ENCODE peak calls at places on chromosomes 1 and 21, in four cellular contexts. One of them, this sample, is unnamed.
A peak's percentile ranks its signal among the peaks of the same experiment; 100 is the strongest.

GRCh38 chr1:80535446-80535845 is 1265.3 kb upstream of the ADGRL2 start:
- DNase-seq in brain microvascular endothelial cell: no peak
- DNase-seq in heart left ventricle: no peak
- DNase-seq in HFF-Myc: no peak
- DNase-seq in this sample: peak; percentile 77

GRCh38 chr21:14900611-14901010 is 164.2 kb downstream of the NRIP1 start:
- DNase-seq in heart left ventricle: no peak
- DNase-seq in HFF-Myc: no peak
- DNase-seq in brain microvascular endothelial cell: peak; percentile 34
- DNase-seq in this sample: no peak

GRCh38 chr1:10671551-10672375 is 124.7 kb downstream of the CASZ1 start:
- DNase-seq in brain microvascular endothelial cell: no peak
- DNase-seq in HFF-Myc: no peak
- DNase-seq in heart left ventricle: no peak
- DNase-seq in this sample: no peak

GRCh38 chr1:76381450-76382108 is 307.0 kb downstream of the ST6GALNAC3 start:
- DNase-seq in brain microvascular endothelial cell: no peak
- DNase-seq in HFF-Myc: no peak
- DNase-seq in heart left ventricle: no peak
- DNase-seq in this sample: no peak

GRCh38 chr1:171753685-171754380 is 12.0 kb upstream of the VAMP4 start:
- DNase-seq in HFF-Myc: no peak
- DNase-seq in brain microvascular endothelial cell: no peak
- DNase-seq in heart left ventricle: no peak
- DNase-seq in this sample: no peak

GRCh38 chr21:27502801-27503200 is 535.9 kb upstream of the ADAMTS5 start:
- DNase-seq in HFF-Myc: no peak
- DNase-seq in heart left ventricle: no peak
- DNase-seq in brain microvascular endothelial cell: no peak
- DNase-seq in this sample: no peak

GRCh38 chr1:227542153-227543120 is 20.9 kb upstream of the ZNF678 start:
- DNase-seq in heart left ventricle: peak; percentile 94
- DNase-seq in brain microvascular endothelial cell: peak; percentile 39
- DNase-seq in HFF-Myc: peak; percentile 39
- DNase-seq in this sample: no peak

GRCh38 chr21:42341776-42342542 is 8.8 kb downstream of the TFF2 start:
- DNase-seq in heart left ventricle: no peak
- DNase-seq in HFF-Myc: no peak
- DNase-seq in brain microvascular endothelial cell: no peak
- DNase-seq in this sample: no peak

GRCh38 chr21:19463966-19464365 is 1060.4 kb upstream of the TMPRSS15 start:
- DNase-seq in heart left ventricle: no peak
- DNase-seq in brain microvascular endothelial cell: no peak
- DNase-seq in HFF-Myc: no peak
- DNase-seq in this sample: no peak

GRCh38 chr1:30372792-30373433 is 350.5 kb downstream of the MATN1 start:
- DNase-seq in heart left ventricle: no peak
- DNase-seq in HFF-Myc: no peak
- DNase-seq in brain microvascular endothelial cell: no peak
- DNase-seq in this sample: no peak

GRCh38 chr1:54577612-54578011 is 29.6 kb downstream of the ACOT11 start:
- DNase-seq in HFF-Myc: no peak
- DNase-seq in heart left ventricle: peak; percentile 94
- DNase-seq in brain microvascular endothelial cell: peak; percentile 26
- DNase-seq in this sample: no peak

GRCh38 chr1:21956720-21957552 is 19.8 kb upstream of the HSPG2 start:
- DNase-seq in brain microvascular endothelial cell: no peak
- DNase-seq in heart left ventricle: peak; percentile 72
- DNase-seq in HFF-Myc: peak; percentile 52
- DNase-seq in this sample: no peak

GRCh38 chr1:230143534-230143933 is 76.5 kb downstream of the GALNT2 start:
- DNase-seq in HFF-Myc: no peak
- DNase-seq in heart left ventricle: no peak
- DNase-seq in brain microvascular endothelial cell: no peak
- DNase-seq in this sample: no peak

GRCh38 chr1:180540697-180541594 is 17.8 kb upstream of the OVAAL start:
- DNase-seq in HFF-Myc: no peak
- DNase-seq in brain microvascular endothelial cell: no peak
- DNase-seq in heart left ventricle: no peak
- DNase-seq in this sample: no peak

GRCh38 chr21:30561957-30562356 is 843 bp upstream of the KRTAP19-7 start:
- DNase-seq in brain microvascular endothelial cell: no peak
- DNase-seq in HFF-Myc: no peak
- DNase-seq in heart left ventricle: no peak
- DNase-seq in this sample: no peak

GRCh38 chr1:196271212-196271947 is 336.9 kb downstream of the KCNT2 start:
- DNase-seq in brain microvascular endothelial cell: no peak
- DNase-seq in heart left ventricle: no peak
- DNase-seq in HFF-Myc: no peak
- DNase-seq in this sample: no peak

GRCh38 chr1:24107462-24108225 is 4.3 kb downstream of the MYOM3 start:
- DNase-seq in HFF-Myc: no peak
- DNase-seq in heart left ventricle: no peak
- DNase-seq in brain microvascular endothelial cell: peak; percentile 71
- DNase-seq in this sample: no peak

GRCh38 chr1:51957618-51958017 is 32.9 kb downstream of the RAB3B start:
- DNase-seq in brain microvascular endothelial cell: no peak
- DNase-seq in heart left ventricle: no peak
- DNase-seq in HFF-Myc: no peak
- DNase-seq in this sample: no peak

GRCh38 chr1:81758213-81758612 is 42.5 kb upstream of the ADGRL2 start:
- DNase-seq in HFF-Myc: no peak
- DNase-seq in heart left ventricle: no peak
- DNase-seq in brain microvascular endothelial cell: no peak
- DNase-seq in this sample: no peak

GRCh38 chr1:81757398-81758020 is 43.2 kb upstream of the ADGRL2 start:
- DNase-seq in heart left ventricle: no peak
- DNase-seq in HFF-Myc: no peak
- DNase-seq in brain microvascular endothelial cell: no peak
- DNase-seq in this sample: no peak

GRCh38 chr1:81756872-81757271 is 43.9 kb upstream of the ADGRL2 start:
- DNase-seq in HFF-Myc: no peak
- DNase-seq in brain microvascular endothelial cell: peak; percentile 9
- DNase-seq in heart left ventricle: no peak
- DNase-seq in this sample: no peak

GRCh38 chr1:81760487-81761097 is 40.1 kb upstream of the ADGRL2 start:
- DNase-seq in HFF-Myc: no peak
- DNase-seq in heart left ventricle: no peak
- DNase-seq in brain microvascular endothelial cell: peak; percentile 6
- DNase-seq in this sample: no peak
- TF ChIP-seq CTCF in HFF-Myc: peak; percentile 14
- TF ChIP-seq CTCF in heart left ventricle: peak; percentile 62
- TF ChIP-seq CTCF in brain microvascular endothelial cell: peak; percentile 43
- TF ChIP-seq CTCF in this sample: peak; percentile 50

GRCh38 chr1:46455951-46456350 is 33.7 kb upstream of the DMBX1 start:
- DNase-seq in brain microvascular endothelial cell: no peak
- DNase-seq in heart left ventricle: peak; percentile 34
- DNase-seq in HFF-Myc: no peak
- DNase-seq in this sample: no peak

GRCh38 chr1:46451948-46452930 is 37.4 kb upstream of the DMBX1 start:
- DNase-seq in heart left ventricle: peak; percentile 14
- DNase-seq in HFF-Myc: no peak
- DNase-seq in brain microvascular endothelial cell: no peak
- DNase-seq in this sample: no peak

GRCh38 chr1:46453449-46453848 is 36.2 kb upstream of the DMBX1 start:
- DNase-seq in brain microvascular endothelial cell: no peak
- DNase-seq in heart left ventricle: peak; percentile 5
- DNase-seq in HFF-Myc: no peak
- DNase-seq in this sample: no peak

GRCh38 chr1:46450160-46450517 is 39.5 kb upstream of the DMBX1 start:
- DNase-seq in brain microvascular endothelial cell: no peak
- DNase-seq in heart left ventricle: no peak
- DNase-seq in HFF-Myc: no peak
- DNase-seq in this sample: no peak

DNA sequence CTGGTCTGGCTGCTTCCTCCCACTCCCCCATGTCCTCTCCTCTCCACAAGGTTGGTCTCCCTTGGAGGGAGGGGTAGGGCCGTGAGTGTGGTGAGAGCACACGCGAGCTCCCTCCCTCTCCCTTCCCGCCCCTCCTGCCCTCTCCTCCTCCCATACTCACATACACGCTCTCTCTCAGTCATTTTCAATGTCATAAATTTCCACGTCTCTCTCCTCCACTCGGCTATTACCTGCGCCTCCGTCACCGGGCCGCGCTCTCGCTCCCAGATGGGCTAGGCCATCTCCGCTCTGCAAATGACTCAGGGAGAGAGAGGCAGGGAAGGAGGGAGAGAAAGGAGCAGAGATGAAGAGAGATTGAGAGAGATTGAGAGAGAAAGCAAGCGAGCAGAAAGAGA is 36.7 kb upstream of the DMBX1 start:
- DNase-seq in heart left ventricle: peak; percentile 15
- DNase-seq in HFF-Myc: no peak
- DNase-seq in brain microvascular endothelial cell: no peak
- DNase-seq in this sample: no peak
- H3K4me3 ChIP-seq in heart left ventricle: no peak overlapping the region
- H3K4me3 ChIP-seq in HFF-Myc: no peak overlapping the region
- H3K4me3 ChIP-seq in brain microvascular endothelial cell: no peak overlapping the region
- H3K4me3 ChIP-seq in this sample: no peak overlapping the region

DNA sequence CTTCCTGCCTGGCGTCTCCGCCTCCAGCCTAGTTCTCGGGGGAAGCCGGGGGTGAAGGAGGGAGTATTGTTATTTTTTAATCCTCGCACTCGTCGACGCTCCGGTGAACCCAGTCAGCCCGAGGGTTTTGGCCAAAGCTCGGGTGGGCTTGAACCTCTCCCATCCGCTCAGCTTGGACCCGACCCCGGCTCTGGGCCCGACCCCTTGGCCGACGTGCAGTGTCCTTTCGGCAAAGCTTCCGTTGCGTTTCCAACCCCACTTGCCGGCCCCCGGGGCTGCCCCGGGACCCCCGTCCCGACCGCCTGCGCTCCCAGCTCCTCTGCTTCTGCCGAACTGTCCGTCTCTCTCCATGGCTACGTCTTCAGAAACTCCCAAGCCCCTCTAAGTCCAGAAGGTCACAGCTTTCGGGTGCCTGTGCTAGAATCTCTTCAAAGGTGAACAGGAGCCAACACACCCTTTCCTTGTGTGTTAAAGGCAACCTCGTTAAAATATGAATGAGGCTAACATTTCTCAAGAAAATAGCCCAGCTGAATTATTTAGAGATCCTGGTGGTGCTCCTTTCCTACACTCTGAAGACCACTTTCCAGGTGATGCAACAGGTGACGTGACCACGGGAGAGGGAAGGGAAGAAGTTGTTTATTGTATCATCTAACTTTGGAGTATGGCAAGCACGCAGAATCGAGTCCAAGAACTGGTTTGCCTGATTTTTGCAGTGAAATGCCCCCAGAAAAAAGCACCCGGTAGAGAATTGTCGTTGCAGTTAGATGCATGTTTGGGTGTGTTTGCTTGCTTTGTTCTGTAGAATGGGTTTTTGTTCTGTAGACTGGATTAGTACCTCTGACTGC is 735 bp downstream of the DESI2 start:
- DNase-seq in heart left ventricle: no peak
- DNase-seq in brain microvascular endothelial cell: no peak
- DNase-seq in HFF-Myc: no peak
- DNase-seq in this sample: no peak
- TF ChIP-seq CTCF in heart left ventricle: no peak
- TF ChIP-seq CTCF in brain microvascular endothelial cell: no peak
- TF ChIP-seq CTCF in HFF-Myc: no peak
- TF ChIP-seq CTCF in this sample: no peak

GRCh38 chr1:58979085-58979484 is 195.2 kb upstream of the JUN start:
- DNase-seq in HFF-Myc: peak; percentile 14
- DNase-seq in brain microvascular endothelial cell: no peak
- DNase-seq in heart left ventricle: no peak
- DNase-seq in this sample: no peak
- H3K4me3 ChIP-seq in HFF-Myc: no peak overlapping the region
- H3K4me3 ChIP-seq in brain microvascular endothelial cell: no peak overlapping the region
- H3K4me3 ChIP-seq in heart left ventricle: no peak overlapping the region
- H3K4me3 ChIP-seq in this sample: no peak overlapping the region

GRCh38 chr1:209073879-209074278 is 509.6 kb upstream of the CAMK1G start:
- DNase-seq in HFF-Myc: no peak
- DNase-seq in brain microvascular endothelial cell: no peak
- DNase-seq in heart left ventricle: no peak
- DNase-seq in this sample: no peak

GRCh38 chr1:209080170-209080781 is 503.2 kb upstream of the CAMK1G start:
- DNase-seq in brain microvascular endothelial cell: no peak
- DNase-seq in HFF-Myc: no peak
- DNase-seq in heart left ventricle: no peak
- DNase-seq in this sample: peak; percentile 36

GRCh38 chr1:209072481-209072880 is 511.0 kb upstream of the CAMK1G start:
- DNase-seq in brain microvascular endothelial cell: no peak
- DNase-seq in HFF-Myc: no peak
- DNase-seq in heart left ventricle: no peak
- DNase-seq in this sample: no peak

GRCh38 chr1:209074575-209075250 is 508.8 kb upstream of the CAMK1G start:
- DNase-seq in brain microvascular endothelial cell: no peak
- DNase-seq in HFF-Myc: no peak
- DNase-seq in heart left ventricle: no peak
- DNase-seq in this sample: no peak

DNA sequence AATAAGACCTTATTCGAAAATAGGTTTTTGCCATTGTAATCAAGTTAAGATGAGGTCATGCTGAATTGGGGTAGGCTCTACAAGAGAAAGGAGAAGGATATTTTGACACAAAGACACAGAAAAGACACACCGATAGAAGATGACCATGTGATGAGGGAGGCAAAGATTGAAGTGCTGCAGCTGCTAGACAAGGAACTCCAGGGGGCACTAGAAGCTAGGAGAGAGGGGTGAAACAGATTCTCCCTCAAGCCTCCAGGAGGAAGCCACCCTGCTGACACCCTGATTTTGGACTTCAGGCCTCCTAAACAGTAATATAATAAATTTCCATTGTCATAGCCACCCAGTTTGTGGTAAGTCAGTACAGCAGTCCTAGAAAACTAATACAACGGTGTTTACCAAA is 506.8 kb upstream of the CAMK1G start:
- DNase-seq in heart left ventricle: no peak
- DNase-seq in brain microvascular endothelial cell: no peak
- DNase-seq in HFF-Myc: no peak
- DNase-seq in this sample: no peak
- TF ChIP-seq CTCF in heart left ventricle: no peak
- TF ChIP-seq CTCF in brain microvascular endothelial cell: peak; percentile 34
- TF ChIP-seq CTCF in HFF-Myc: peak; percentile 51
- TF ChIP-seq CTCF in this sample: peak; percentile 73

GRCh38 chr1:26156285-26157038 is 2.4 kb upstream of the FAM110D start:
- DNase-seq in HFF-Myc: no peak
- DNase-seq in heart left ventricle: no peak
- DNase-seq in brain microvascular endothelial cell: no peak
- DNase-seq in this sample: no peak
- H3K4me3 ChIP-seq in HFF-Myc: no peak overlapping the region
- H3K4me3 ChIP-seq in heart left ventricle: peak overlapping the region; percentile 38
- H3K4me3 ChIP-seq in brain microvascular endothelial cell: no peak overlapping the region
- H3K4me3 ChIP-seq in this sample: no peak overlapping the region

GRCh38 chr1:100358210-100358609 is 5.9 kb downstream of the CDC14A start:
- DNase-seq in brain microvascular endothelial cell: peak; percentile 17
- DNase-seq in heart left ventricle: no peak
- DNase-seq in HFF-Myc: no peak
- DNase-seq in this sample: no peak
- TF ChIP-seq CTCF in brain microvascular endothelial cell: peak; percentile 74
- TF ChIP-seq CTCF in heart left ventricle: peak; percentile 41
- TF ChIP-seq CTCF in HFF-Myc: peak; percentile 52
- TF ChIP-seq CTCF in this sample: peak; percentile 47

GRCh38 chr1:27609618-27610240 is 5.8 kb upstream of the AHDC1 start:
- DNase-seq in heart left ventricle: no peak
- DNase-seq in HFF-Myc: no peak
- DNase-seq in brain microvascular endothelial cell: no peak
- DNase-seq in this sample: no peak
- H3K4me3 ChIP-seq in heart left ventricle: no peak overlapping the region
- H3K4me3 ChIP-seq in HFF-Myc: no peak overlapping the region
- H3K4me3 ChIP-seq in brain microvascular endothelial cell: no peak overlapping the region
- H3K4me3 ChIP-seq in this sample: no peak overlapping the region